ENCODE peak calls at places on chromosomes 1 and 21, in four cellular contexts. I is HCT116, Q is psoas muscle, E is tibial nerve. F is an unnamed sample. For H3K27me3, the result is how much of the 10 kb centered on the place peaks cover.

GRCh38 chr1:243642936-243643335 is 207.1 kb downstream of the AKT3 start:
- DNase-seq in I (no peak), Q (no peak), E (no peak), F (no peak)

GRCh38 chr1:51648180-51649109 is 31.6 kb downstream of the OSBPL9 start:
- DNase-seq in I (no peak), Q (no peak), E (no peak), F (no peak)

GRCh38 chr1:25246600-25247023 is 642 bp downstream of the RSRP1 start:
- DNase-seq in I (no peak), Q (peak), E (no peak), F (no peak)

GRCh38 chr1:217089239-217090014 is 366.2 kb upstream of the ESRRG start:
- DNase-seq in I (no peak), Q (peak), E (no peak), F (no peak)

GRCh38 chr1:10862743-10863335 is 66.4 kb upstream of the CASZ1 start:
- DNase-seq in I (no peak), Q (no peak), E (no peak), F (no peak)

GRCh38 chr21:38796426-38796825 is 9.3 kb upstream of the ETS2 start:
- DNase-seq in I (no peak), Q (no peak), E (no peak), F (no peak)

GRCh38 chr1:245225267-245225666 is 70.5 kb downstream of the KIF26B start:
- DNase-seq in I (no peak), Q (no peak), E (no peak), F (no peak)

GRCh38 chr21:31164713-31165694 is 126.7 kb upstream of the KRTAP19-8 start:
- DNase-seq in I (no peak), Q (no peak), E (no peak), F (no peak)

GRCh38 chr1:89842547-89843278 is 21.9 kb downstream of the LRRC8D start:
- DNase-seq in I (no peak), Q (no peak), E (no peak), F (no peak)

DNA sequence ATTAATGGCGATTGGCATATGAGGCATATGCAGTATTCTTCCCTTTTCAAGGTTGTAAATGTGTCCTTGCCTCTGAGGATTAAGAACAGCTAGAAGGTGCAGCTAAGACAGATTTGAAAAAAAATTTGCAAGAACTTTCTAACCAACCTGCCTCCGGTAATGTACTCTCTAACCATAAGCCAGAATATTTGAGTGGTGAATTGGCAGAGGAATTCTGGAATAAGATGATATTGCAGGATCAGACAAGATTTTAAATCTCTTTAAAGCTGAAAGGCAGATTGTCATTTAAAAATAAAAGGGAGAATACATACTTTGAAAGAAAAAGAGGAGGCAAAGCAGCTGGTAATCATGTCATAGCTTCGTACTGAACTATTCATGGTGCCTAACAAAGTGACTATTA is 29.2 kb downstream of the MROH9 start:
- DNase-seq in I (no peak), Q (no peak), E (no peak), F (no peak)
- TF ChIP-seq CTCF in I (no peak), Q (no peak), E (no peak), F (no peak)

DNA sequence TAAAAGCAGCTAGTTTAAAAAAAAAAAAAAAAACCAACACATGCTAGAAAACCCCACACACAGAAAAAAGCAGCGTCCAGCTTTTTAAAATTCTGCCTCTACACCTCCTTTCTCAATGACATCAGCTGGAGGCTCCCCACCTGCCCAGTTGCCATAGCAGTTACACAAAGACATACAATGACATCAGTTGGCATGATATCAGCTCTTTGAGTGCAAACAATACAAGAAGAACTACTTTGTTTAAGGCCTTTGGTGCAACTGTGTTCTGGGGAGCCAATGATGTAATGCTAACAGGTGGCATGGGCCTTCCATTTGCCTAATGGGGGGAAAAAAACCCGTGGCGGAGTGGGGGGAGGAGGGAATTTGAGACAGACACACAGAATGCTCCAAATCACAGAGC is 32.9 kb downstream of the DUSP10 start:
- DNase-seq in I (no peak), Q (peak), E (no peak), F (no peak)
- H3K27ac ChIP-seq in I (no peak), Q (peak), E (peak), F (no peak)

GRCh38 chr1:115492880-115493279 is 148.9 kb upstream of the VANGL1 start:
- DNase-seq in I (no peak), Q (no peak), E (no peak), F (no peak)
- H3K27me3 ChIP-seq in I (under half), Q (under half), E (under half), F (under half)

GRCh38 chr1:116379057-116379630 is 6.1 kb downstream of the ATP1A1 start:
- DNase-seq in I (no peak), Q (no peak), E (no peak), F (no peak)
- TF ChIP-seq CTCF in I (no peak), Q (no peak), E (no peak), F (no peak)

DNA sequence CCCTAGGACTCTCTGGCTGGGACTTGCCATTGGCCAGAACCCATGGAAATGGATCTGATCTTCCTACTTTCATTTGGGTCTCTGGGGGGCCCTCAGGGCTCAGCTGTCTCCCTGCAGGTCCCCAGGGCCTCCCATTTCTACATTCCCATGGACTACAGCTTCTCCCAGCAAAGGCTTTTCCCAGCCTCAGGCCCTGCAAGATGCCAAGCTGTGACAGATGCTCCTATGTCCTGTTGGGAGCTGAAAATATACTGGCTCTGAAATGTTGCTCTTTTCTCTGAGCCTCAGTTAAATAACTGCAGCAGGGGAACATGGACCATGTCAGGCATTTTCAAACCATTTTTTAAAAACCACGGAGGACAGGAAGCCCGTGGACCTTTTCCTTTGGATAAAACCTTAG is 99.5 kb upstream of the IGSF21 start:
- DNase-seq in I (no peak), Q (no peak), E (no peak), F (no peak)
- H3K27ac ChIP-seq in I (no peak), Q (no peak), E (no peak), F (no peak)

GRCh38 chr1:175232335-175232734 is 39.8 kb upstream of the KIAA0040 start:
- DNase-seq in I (no peak), Q (peak), E (no peak), F (no peak)
- H3K27me3 ChIP-seq in I (under half), Q (under half), E (under half), F (under half)

DNA sequence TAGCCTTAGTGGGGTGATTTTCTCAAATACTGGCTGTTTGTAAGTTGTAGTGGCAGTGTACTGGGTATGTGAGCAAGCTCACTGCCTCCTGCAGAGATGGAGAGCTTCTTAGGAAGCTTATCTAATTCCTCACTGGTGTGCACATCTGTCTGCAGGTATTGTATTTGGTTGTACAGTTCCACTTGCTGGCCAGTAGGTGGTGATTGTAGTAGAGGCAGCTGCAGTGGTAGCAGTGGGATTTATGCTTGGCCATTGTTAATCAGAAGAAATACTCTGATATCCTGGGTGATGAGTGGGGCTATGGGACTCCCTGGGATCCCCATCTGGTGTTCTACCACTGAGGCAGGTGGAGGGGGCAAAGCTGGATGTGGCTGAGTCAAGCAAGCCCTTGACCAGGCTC is 276.1 kb upstream of the SPAG17 start:
- DNase-seq in I (no peak), Q (no peak), E (no peak), F (no peak)
- TF ChIP-seq CTCF in I (no peak), Q (no peak), E (no peak), F (no peak)

GRCh38 chr1:39076127-39076798 is 50.1 kb downstream of the NDUFS5 start:
- DNase-seq in I (no peak), Q (peak), E (peak), F (no peak)
- H3K27ac ChIP-seq in I (peak), Q (no peak), E (peak), F (peak)

DNA sequence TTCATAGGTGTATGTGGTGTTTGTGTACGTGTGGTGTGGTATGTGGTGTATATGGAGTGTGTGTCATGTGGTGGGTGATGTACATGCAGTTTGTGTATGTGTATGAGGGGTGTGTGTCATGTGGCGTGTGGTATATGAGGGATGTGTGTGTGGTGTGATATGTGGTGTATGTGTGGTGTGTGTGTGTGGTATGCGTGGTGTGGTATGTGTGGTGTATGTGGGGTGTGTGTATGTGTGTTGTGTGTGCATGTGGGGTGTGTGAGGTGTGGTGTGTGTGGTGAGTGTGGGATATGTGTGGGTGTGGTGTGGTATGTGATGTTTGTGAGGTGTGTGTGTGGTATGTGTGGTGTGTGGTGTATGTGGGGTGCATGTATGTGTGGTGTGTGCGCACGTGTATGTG is 272.4 kb downstream of the PCP4 start:
- DNase-seq in I (no peak), Q (no peak), E (no peak), F (no peak)
- H3K27me3 ChIP-seq in I (under half), Q (under half), E (under half), F (under half)

DNA sequence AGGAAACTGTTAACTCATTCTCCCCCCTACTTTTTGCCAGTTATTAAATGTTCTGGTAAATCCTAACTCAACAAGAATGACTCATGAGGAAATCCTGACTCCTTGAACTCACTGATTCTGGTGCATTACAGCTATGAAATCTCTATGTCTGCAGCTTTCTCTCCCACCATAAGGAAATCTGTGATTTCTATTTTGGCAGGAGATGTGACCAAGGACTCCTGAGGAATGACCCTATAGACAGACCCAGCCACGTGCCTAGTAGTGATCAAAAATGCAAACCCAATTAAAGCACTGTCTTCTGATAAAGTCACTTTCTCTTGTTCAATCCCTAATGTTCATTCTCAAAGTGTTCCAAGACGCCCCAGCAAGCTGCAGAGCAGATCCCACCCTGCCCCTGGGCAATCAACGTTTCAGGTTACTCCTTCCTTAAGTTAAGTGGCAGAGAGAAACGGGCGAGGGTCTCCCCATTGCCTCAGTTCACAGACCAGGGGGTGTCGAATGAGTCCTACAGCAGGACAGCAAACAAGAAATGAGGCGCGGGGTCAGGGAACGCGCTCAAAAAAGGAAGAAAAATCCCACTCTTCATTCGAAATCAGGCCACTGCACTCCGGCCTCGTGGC is 761 bp upstream of the RGS2 start:
- DNase-seq in I (no peak), Q (no peak), E (no peak), F (no peak)
- TF ChIP-seq CTCF in I (no peak), Q (no peak), E (no peak), F (no peak)